ENCODE peak calls at places on chromosomes 16 and 17, in six cellular contexts. P is A549; Q is neural progenitor cell; Y is tibial nerve; J is effector memory CD4-positive, alpha-beta T cell; K is aorta. I is an unnamed sample.
A peak's percentile ranks its signal among the peaks of the same experiment; 100 is the strongest.

GRCh38 chr17:30093463-30094147 is 23.0 kb upstream of the NSRP1 start:
- DNase-seq in Q (peak; percentile 79), J (peak; percentile 27), P (peak; percentile 94), Y (peak; percentile 75), K (no peak), I (no peak)

GRCh38 chr16:85625053-85625452 is 11.9 kb downstream of the GSE1 start:
- DNase-seq in K (no peak), J (no peak), P (no peak), Q (no peak), Y (no peak), I (no peak)

GRCh38 chr16:30494028-30494427 is 21.5 kb downstream of the ITGAL start:
- DNase-seq in P (no peak), J (no peak), Q (no peak), K (no peak), Y (no peak), I (no peak)

GRCh38 chr17:57002904-57003303 is 25.0 kb downstream of the SCPEP1 start:
- DNase-seq in P (no peak), K (no peak), Q (no peak), J (no peak), Y (no peak), I (no peak)

GRCh38 chr16:14528306-14528948 is 101.6 kb downstream of the PARN start:
- DNase-seq in Q (no peak), J (no peak), Y (no peak), P (no peak), K (no peak), I (no peak)

GRCh38 chr17:72439893-72440502 is 319.2 kb downstream of the SOX9 start:
- DNase-seq in K (no peak), J (no peak), Q (no peak), Y (no peak), P (no peak), I (no peak)

GRCh38 chr17:48799069-48799710 is 17.8 kb downstream of the TTLL6 start:
- DNase-seq in P (no peak), Q (no peak), K (peak; percentile 33), J (no peak), Y (no peak), I (no peak)

GRCh38 chr16:71645450-71645849 is 19.5 kb downstream of the MARVELD3 start:
- DNase-seq in P (peak; percentile 70), K (no peak), Y (no peak), J (no peak), Q (peak; percentile 51), I (no peak)

GRCh38 chr16:23424292-23424958 is 28.6 kb downstream of the COG7 start:
- DNase-seq in P (peak; percentile 55), K (no peak), Y (no peak), Q (no peak), J (no peak), I (no peak)

GRCh38 chr16:87194172-87194571 is 123.0 kb downstream of the C16orf95 start:
- DNase-seq in Y (no peak), K (no peak), P (no peak), J (no peak), Q (no peak), I (no peak)

GRCh38 chr17:61411944-61412859 is 12.6 kb downstream of the TBX2 start:
- DNase-seq in Y (peak; percentile 64), K (peak; percentile 94), Q (peak; percentile 92), J (peak; percentile 65), P (peak; percentile 90), I (peak; percentile 92)

GRCh38 chr16:8676160-8676547 is 1.7 kb downstream of the ABAT start:
- DNase-seq in Y (no peak), J (no peak), K (no peak), Q (no peak), P (no peak), I (no peak)

GRCh38 chr16:84107921-84108320 is 8.8 kb downstream of the MBTPS1 start:
- DNase-seq in Q (no peak), Y (no peak), P (no peak), K (no peak), J (no peak), I (no peak)

GRCh38 chr17:60604686-60605334 is 4.8 kb downstream of the PPM1D start:
- DNase-seq in J (no peak), Q (no peak), Y (no peak), P (no peak), K (peak; percentile 81), I (peak; percentile 74)

GRCh38 chr17:17723354-17724261 is 42.4 kb downstream of the RAI1 start:
- DNase-seq in Y (no peak), K (no peak), Q (peak; percentile 77), P (no peak), J (no peak), I (no peak)

GRCh38 chr17:30336369-30337171 is 2.7 kb upstream of the TMIGD1 start:
- DNase-seq in K (no peak), J (peak; percentile 41), Q (peak; percentile 67), P (peak; percentile 66), Y (no peak), I (no peak)

GRCh38 chr16:3578610-3579551 is 1.7 kb upstream of the NLRC3 start:
- DNase-seq in J (peak; percentile 39), P (no peak), Q (no peak), K (no peak), Y (no peak), I (no peak)

GRCh38 chr16:68590201-68590994 is 51.3 kb downstream of the ZFP90 start:
- DNase-seq in Q (peak; percentile 86), Y (no peak), K (peak; percentile 76), P (peak; percentile 48), J (peak; percentile 45), I (no peak)

GRCh38 chr16:89922477-89922883 is 662 bp upstream of the TUBB3 start:
- DNase-seq in K (peak; percentile 96), Q (peak; percentile 75), P (peak; percentile 83), J (no peak), Y (peak; percentile 53), I (peak; percentile 79)

GRCh38 chr17:73820686-73821448 is 176.6 kb upstream of the SDK2 start:
- DNase-seq in K (no peak), P (no peak), Y (no peak), Q (peak; percentile 86), J (no peak), I (no peak)

GRCh38 chr17:45300060-45300751 is 16.6 kb downstream of the MAP3K14 start:
- DNase-seq in Q (no peak), Y (no peak), P (no peak), J (no peak), K (no peak), I (no peak)
- H3K27ac ChIP-seq in Q (no peak overlapping the region), Y (no peak overlapping the region), P (peak overlapping the region; percentile 5), J (no peak overlapping the region), K (no peak overlapping the region), I (no peak overlapping the region)

GRCh38 chr17:35968520-35969054 is 12.7 kb downstream of the CCL16 start:
- DNase-seq in J (no peak), Y (no peak), P (no peak), Q (no peak), K (no peak), I (no peak)
- H3K4me1 ChIP-seq in J (no peaks in the 10 kb centered on the region), Y (peaks cover 3% of the 10 kb centered on the region), P (peaks cover 4% of the 10 kb centered on the region), Q (no peaks in the 10 kb centered on the region), K (no peaks in the 10 kb centered on the region), I (no peaks in the 10 kb centered on the region)

GRCh38 chr17:39777534-39778365 is 40.0 kb downstream of the GRB7 start:
- DNase-seq in P (no peak), Y (no peak), J (no peak), Q (no peak), K (no peak), I (no peak)
- H3K27ac ChIP-seq in P (no peak overlapping the region), Y (peak overlapping the region; percentile 70), J (peak overlapping the region; percentile 77), Q (no peak overlapping the region), K (no peak overlapping the region), I (no peak overlapping the region)

DNA sequence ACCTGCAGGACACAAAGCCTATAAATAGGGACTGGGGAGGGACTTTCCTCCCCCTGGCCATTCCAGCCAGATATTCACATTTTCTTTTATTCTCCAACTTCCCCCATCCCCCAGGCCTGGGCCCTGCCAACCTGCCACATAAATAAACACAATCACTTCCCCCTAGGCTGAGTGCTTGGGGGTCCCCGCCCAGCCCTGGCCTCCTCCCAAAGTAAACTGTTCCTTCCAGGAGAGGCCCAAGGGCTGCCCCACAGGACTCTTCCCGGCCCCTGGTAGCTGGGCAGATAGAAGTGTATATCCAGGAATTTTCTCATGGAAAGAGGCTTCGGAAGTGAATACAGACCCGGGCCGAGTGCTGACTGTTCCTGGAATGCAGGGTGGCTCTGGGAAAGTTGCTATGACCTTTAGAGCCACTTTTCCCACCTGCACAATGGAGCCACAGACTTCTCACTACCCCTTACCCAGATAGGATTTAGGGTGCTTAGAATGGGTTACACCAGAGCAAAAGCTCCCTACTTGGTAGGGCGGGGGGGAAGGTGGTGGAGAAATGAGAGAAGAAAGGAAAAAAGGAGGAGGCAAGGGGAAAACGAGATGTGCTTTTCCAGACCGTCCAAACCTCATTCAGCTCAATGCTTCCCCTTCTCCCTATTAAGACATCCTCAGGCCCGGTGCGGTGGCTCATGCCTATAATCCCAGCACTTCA is 8.5 kb downstream of the CSF3 start:
- DNase-seq in Y (no peak), Q (no peak), J (no peak), P (no peak), K (no peak), I (no peak)
- H3K4me1 ChIP-seq in Y (peaks cover 4% of the 10 kb centered on the region), Q (peaks cover 8% of the 10 kb centered on the region), J (peaks cover 10% of the 10 kb centered on the region), P (peaks cover 39% of the 10 kb centered on the region), K (no peaks in the 10 kb centered on the region), I (peaks cover 11% of the 10 kb centered on the region)

DNA sequence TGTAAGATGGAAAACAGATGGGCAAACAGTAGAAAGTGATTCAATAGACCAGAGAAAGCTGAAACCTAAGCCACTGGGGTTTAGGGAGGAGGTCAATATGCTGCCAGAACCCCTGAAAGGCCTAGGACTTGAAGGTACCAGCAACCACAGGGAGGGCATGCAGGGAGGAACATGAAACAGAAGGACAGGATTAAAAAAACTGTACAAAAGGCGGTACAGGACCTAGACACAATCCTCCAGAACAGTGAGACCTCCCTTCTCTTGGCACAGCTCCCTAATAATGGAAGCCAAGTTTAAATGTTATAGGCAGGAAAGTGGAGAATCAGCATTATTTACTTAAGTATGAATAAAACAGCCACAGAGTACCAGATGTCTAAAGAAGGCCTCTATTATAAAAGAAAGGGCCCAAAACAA is 105.5 kb downstream of the SPAG9 start:
- DNase-seq in Y (no peak), Q (no peak), K (no peak), J (no peak), P (no peak), I (no peak)
- H3K27ac ChIP-seq in Y (no peak overlapping the region), Q (no peak overlapping the region), K (no peak overlapping the region), J (no peak overlapping the region), P (no peak overlapping the region), I (no peak overlapping the region)

GRCh38 chr17:40067710-40068109 is 4.9 kb downstream of the THRA start:
- DNase-seq in Q (no peak), K (no peak), Y (no peak), J (no peak), P (no peak), I (no peak)

GRCh38 chr17:40065771-40066510 is 3.2 kb downstream of the THRA start:
- DNase-seq in P (no peak), J (no peak), K (peak; percentile 76), Q (no peak), Y (peak; percentile 11), I (no peak)

GRCh38 chr17:40063034-40063765 is 435 bp downstream of the THRA start:
- DNase-seq in K (peak; percentile 83), J (no peak), Q (peak; percentile 86), Y (peak; percentile 59), P (no peak), I (peak; percentile 83)

GRCh38 chr17:40063915-40064531 is 1.3 kb downstream of the THRA start:
- DNase-seq in J (no peak), P (no peak), Y (no peak), Q (no peak), K (peak; percentile 67), I (no peak)

GRCh38 chr17:40065041-40065770 is 2.4 kb downstream of the THRA start:
- DNase-seq in Y (no peak), Q (peak; percentile 68), P (no peak), K (peak; percentile 80), J (no peak), I (no peak)
- H3K4me1 ChIP-seq in Y (peaks cover 58% of the 10 kb centered on the region), Q (peaks cover 62% of the 10 kb centered on the region), P (peaks cover 60% of the 10 kb centered on the region), K (peaks cover 7% of the 10 kb centered on the region), J (peaks cover 66% of the 10 kb centered on the region), I (peaks cover 65% of the 10 kb centered on the region)

I was measured in tibial artery.